ENCODE peak calls at places on chromosomes 2 and 18, in four cellular contexts. One of them, this sample, is unnamed.

GRCh38 chr2:75025633-75026380 is 67.4 kb downstream of the POLE4 start:
- DNase-seq in tibial nerve: no peak
- DNase-seq in uterus: no peak
- DNase-seq in B cell: no peak
- DNase-seq in this sample: no peak

GRCh38 chr2:47339745-47340541 is 63.0 kb upstream of the MSH2 start:
- DNase-seq in tibial nerve: no peak
- DNase-seq in uterus: no peak
- DNase-seq in B cell: no peak
- DNase-seq in this sample: no peak

GRCh38 chr2:238970553-238971081 is 122.7 kb downstream of the TWIST2 start:
- DNase-seq in tibial nerve: peak; percentile 65
- DNase-seq in uterus: peak; percentile 72
- DNase-seq in B cell: peak; percentile 50
- DNase-seq in this sample: peak; percentile 87

GRCh38 chr2:47077442-47078117 is 77.5 kb downstream of the STPG4 start:
- DNase-seq in tibial nerve: no peak
- DNase-seq in uterus: no peak
- DNase-seq in B cell: no peak
- DNase-seq in this sample: no peak

GRCh38 chr2:208015475-208015874 is 9.9 kb downstream of the PLEKHM3 start:
- DNase-seq in tibial nerve: no peak
- DNase-seq in uterus: no peak
- DNase-seq in B cell: no peak
- DNase-seq in this sample: no peak

GRCh38 chr2:17981936-17982335 is 103.5 kb downstream of the KCNS3 start:
- DNase-seq in tibial nerve: no peak
- DNase-seq in uterus: no peak
- DNase-seq in B cell: no peak
- DNase-seq in this sample: no peak

GRCh38 chr2:238887616-238888015 is 39.7 kb downstream of the TWIST2 start:
- DNase-seq in tibial nerve: no peak
- DNase-seq in uterus: no peak
- DNase-seq in B cell: no peak
- DNase-seq in this sample: no peak

GRCh38 chr2:128320609-128321420 is 2.1 kb upstream of the HS6ST1 start:
- DNase-seq in tibial nerve: no peak
- DNase-seq in uterus: peak; percentile 19
- DNase-seq in B cell: no peak
- DNase-seq in this sample: no peak

GRCh38 chr2:238336151-238336550 is 15.8 kb downstream of the TRAF3IP1 start:
- DNase-seq in tibial nerve: no peak
- DNase-seq in uterus: no peak
- DNase-seq in B cell: no peak
- DNase-seq in this sample: no peak

GRCh38 chr2:189698020-189698887 is 23.8 kb downstream of the ANKAR start:
- DNase-seq in tibial nerve: peak; percentile 88
- DNase-seq in uterus: peak; percentile 64
- DNase-seq in B cell: peak; percentile 66
- DNase-seq in this sample: peak; percentile 28

GRCh38 chr2:17373736-17374135 is 144.5 kb downstream of the RAD51AP2 start:
- DNase-seq in tibial nerve: no peak
- DNase-seq in uterus: no peak
- DNase-seq in B cell: no peak
- DNase-seq in this sample: no peak

GRCh38 chr2:40642261-40642660 is 190.4 kb upstream of the SLC8A1 start:
- DNase-seq in tibial nerve: no peak
- DNase-seq in uterus: no peak
- DNase-seq in B cell: no peak
- DNase-seq in this sample: no peak

GRCh38 chr18:33115476-33115875 is 325.0 kb downstream of the CCDC178 start:
- DNase-seq in tibial nerve: no peak
- DNase-seq in uterus: no peak
- DNase-seq in B cell: no peak
- DNase-seq in this sample: no peak

GRCh38 chr2:236404346-236404745 is 140.1 kb upstream of the ASB18 start:
- DNase-seq in tibial nerve: no peak
- DNase-seq in uterus: no peak
- DNase-seq in B cell: no peak
- DNase-seq in this sample: no peak
- TF ChIP-seq CTCF in tibial nerve: no peak
- TF ChIP-seq CTCF in uterus: no peak
- TF ChIP-seq CTCF in B cell: no peak
- TF ChIP-seq CTCF in this sample: no peak

GRCh38 chr18:48336332-48336731 is 72.9 kb downstream of the ZBTB7C start:
- DNase-seq in tibial nerve: no peak
- DNase-seq in uterus: no peak
- DNase-seq in B cell: no peak
- DNase-seq in this sample: no peak
- TF ChIP-seq CTCF in tibial nerve: no peak
- TF ChIP-seq CTCF in uterus: no peak
- TF ChIP-seq CTCF in B cell: no peak
- TF ChIP-seq CTCF in this sample: no peak

DNA sequence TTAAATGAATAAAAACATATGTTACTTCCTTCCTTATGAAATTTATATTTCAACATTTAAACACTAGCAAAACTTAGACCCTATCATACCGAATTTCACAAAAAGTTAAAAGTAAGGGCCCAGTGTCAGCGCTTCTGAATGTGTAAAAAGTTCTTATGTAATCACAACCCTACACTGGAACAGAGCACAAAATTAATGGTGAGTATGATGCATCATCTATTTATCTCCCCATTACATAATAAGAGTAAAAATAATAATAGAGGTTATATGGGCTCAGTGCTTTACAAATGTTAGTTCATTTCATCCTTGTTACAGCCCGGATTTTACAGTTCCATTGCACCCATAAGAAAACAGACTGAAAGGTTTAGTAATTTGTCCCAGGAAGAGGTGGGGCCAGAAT is 144.9 kb upstream of the POU3F3 start:
- DNase-seq in tibial nerve: no peak
- DNase-seq in uterus: no peak
- DNase-seq in B cell: no peak
- DNase-seq in this sample: no peak
- TF ChIP-seq CTCF in tibial nerve: no peak
- TF ChIP-seq CTCF in uterus: no peak
- TF ChIP-seq CTCF in B cell: no peak
- TF ChIP-seq CTCF in this sample: no peak

GRCh38 chr2:102592601-102593000 is 26.8 kb upstream of the SLC9A2 start:
- DNase-seq in tibial nerve: no peak
- DNase-seq in uterus: no peak
- DNase-seq in B cell: no peak
- DNase-seq in this sample: no peak
- TF ChIP-seq CTCF in tibial nerve: peak; percentile 19
- TF ChIP-seq CTCF in uterus: no peak
- TF ChIP-seq CTCF in B cell: no peak
- TF ChIP-seq CTCF in this sample: no peak

DNA sequence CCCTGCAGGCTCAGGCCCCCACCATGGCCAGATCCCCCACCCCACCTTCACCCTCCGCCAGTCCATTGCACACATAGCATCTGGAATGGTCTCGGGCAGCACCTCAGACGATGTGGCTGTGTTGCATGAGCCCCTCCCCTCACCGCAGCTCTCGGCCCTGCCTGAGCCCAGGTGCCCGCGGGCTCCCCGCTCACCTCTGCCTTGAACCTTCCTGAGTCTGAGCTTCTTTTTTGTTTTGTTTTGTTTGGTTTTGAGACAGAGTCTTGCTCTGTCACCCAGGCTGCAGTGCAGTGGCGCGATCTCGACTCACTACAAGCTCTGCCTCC is 20.1 kb downstream of the RRM2 start:
- DNase-seq in tibial nerve: no peak
- DNase-seq in uterus: no peak
- DNase-seq in B cell: no peak
- DNase-seq in this sample: no peak
- TF ChIP-seq CTCF in tibial nerve: no peak
- TF ChIP-seq CTCF in uterus: no peak
- TF ChIP-seq CTCF in B cell: no peak
- TF ChIP-seq CTCF in this sample: no peak

GRCh38 chr18:59547691-59548182 is 149.5 kb downstream of the CCBE1 start:
- DNase-seq in tibial nerve: peak; percentile 23
- DNase-seq in uterus: no peak
- DNase-seq in B cell: no peak
- DNase-seq in this sample: no peak
- TF ChIP-seq CTCF in tibial nerve: no peak
- TF ChIP-seq CTCF in uterus: peak; percentile 37
- TF ChIP-seq CTCF in B cell: no peak
- TF ChIP-seq CTCF in this sample: no peak

GRCh38 chr2:182868049-182868422 is 1.6 kb upstream of the FRZB start:
- DNase-seq in tibial nerve: no peak
- DNase-seq in uterus: no peak
- DNase-seq in B cell: no peak
- DNase-seq in this sample: no peak

GRCh38 chr2:182868423-182868822 is 2.0 kb upstream of the FRZB start:
- DNase-seq in tibial nerve: no peak
- DNase-seq in uterus: no peak
- DNase-seq in B cell: no peak
- DNase-seq in this sample: no peak

GRCh38 chr2:182867411-182868048 is 1.1 kb upstream of the FRZB start:
- DNase-seq in tibial nerve: no peak
- DNase-seq in uterus: no peak
- DNase-seq in B cell: no peak
- DNase-seq in this sample: no peak

GRCh38 chr2:182866461-182867369 is at the start of gene FRZB:
- DNase-seq in tibial nerve: peak; percentile 57
- DNase-seq in uterus: peak; percentile 87
- DNase-seq in B cell: no peak
- DNase-seq in this sample: peak; percentile 27

DNA sequence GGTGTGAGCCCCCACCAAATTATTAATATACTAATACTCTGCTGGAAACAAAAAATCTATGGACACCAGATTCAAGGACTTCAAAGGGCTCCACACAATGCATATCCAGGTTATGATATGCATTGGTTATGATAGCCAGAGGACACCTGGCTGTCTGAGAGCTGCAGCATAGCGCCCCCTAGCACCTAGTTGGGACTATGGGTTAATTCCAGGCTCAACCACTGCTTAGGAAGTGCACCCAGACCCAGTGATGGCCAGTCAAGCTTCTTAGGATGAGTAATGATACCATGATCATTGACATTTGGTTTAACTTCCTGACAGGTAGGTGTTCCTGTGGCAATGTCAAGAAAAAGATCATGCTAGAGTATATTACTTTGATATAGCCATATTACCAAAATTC is 3.8 kb upstream of the FRZB start:
- DNase-seq in tibial nerve: no peak
- DNase-seq in uterus: no peak
- DNase-seq in B cell: no peak
- DNase-seq in this sample: peak; percentile 29
- TF ChIP-seq CTCF in tibial nerve: no peak
- TF ChIP-seq CTCF in uterus: no peak
- TF ChIP-seq CTCF in B cell: no peak
- TF ChIP-seq CTCF in this sample: no peak

GRCh38 chr2:52611757-52612156 is 1155.8 kb upstream of the CHAC2 start:
- DNase-seq in tibial nerve: no peak
- DNase-seq in uterus: no peak
- DNase-seq in B cell: no peak
- DNase-seq in this sample: no peak

GRCh38 chr2:52608030-52608429 is 1159.6 kb upstream of the CHAC2 start:
- DNase-seq in tibial nerve: no peak
- DNase-seq in uterus: no peak
- DNase-seq in B cell: no peak
- DNase-seq in this sample: no peak

DNA sequence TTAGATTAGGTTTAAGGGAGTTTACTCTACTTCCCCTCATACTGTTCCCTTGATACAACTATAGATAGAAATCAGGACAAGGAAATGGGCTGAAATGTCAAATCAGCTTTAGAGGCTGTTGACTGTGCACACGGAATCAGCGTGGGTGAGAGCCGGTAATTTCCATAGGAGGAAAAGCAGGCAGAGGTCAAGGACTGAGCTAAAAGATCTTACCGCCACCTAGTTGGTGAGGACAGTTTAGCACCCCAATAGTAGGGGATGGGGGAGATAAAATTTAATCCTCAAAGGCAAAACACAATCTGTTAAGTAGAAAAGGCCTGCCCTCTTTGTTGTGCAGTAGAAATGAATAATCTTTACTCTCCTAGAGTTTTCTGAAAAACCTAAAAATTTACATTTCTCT is 1154.5 kb upstream of the CHAC2 start:
- DNase-seq in tibial nerve: no peak
- DNase-seq in uterus: no peak
- DNase-seq in B cell: no peak
- DNase-seq in this sample: no peak
- TF ChIP-seq CTCF in tibial nerve: no peak
- TF ChIP-seq CTCF in uterus: no peak
- TF ChIP-seq CTCF in B cell: no peak
- TF ChIP-seq CTCF in this sample: no peak

DNA sequence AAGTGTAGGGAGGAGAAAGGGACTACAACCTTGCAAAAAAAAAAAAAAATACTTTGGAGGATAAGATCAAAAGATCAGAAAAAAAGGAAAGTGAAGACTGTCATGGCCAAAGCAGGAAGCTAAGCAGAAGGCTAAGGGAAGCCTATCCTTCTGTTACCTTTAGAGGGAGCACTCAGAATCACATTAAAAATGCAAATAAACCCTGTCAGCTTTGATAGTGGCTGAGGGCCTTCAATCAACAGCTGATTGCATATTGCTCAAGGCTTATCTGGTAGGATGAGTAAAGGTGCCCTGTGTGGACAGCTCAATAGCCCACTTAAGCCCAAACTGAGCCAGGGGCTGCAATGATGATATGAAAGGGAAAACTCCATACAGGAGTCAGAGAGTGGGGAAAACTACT is 1021.2 kb downstream of the LRP1B start:
- DNase-seq in tibial nerve: no peak
- DNase-seq in uterus: no peak
- DNase-seq in B cell: no peak
- DNase-seq in this sample: peak; percentile 2
- TF ChIP-seq CTCF in tibial nerve: no peak
- TF ChIP-seq CTCF in uterus: no peak
- TF ChIP-seq CTCF in B cell: no peak
- TF ChIP-seq CTCF in this sample: no peak

This sample was measured in GM20000.